ENCODE peak calls at places on chromosomes 13 and 19, in nine cellular contexts. L is left colon; I is LHCN-M2; Z is islet precursor cell; G is K562; Y is brain microvascular endothelial cell; R is CD4-positive, alpha-beta T cell; W is endothelial cell; D is effector CD4-positive, alpha-beta T cell. Q is an unnamed sample.

GRCh38 chr13:53240316-53240715 is 211.7 kb downstream of the OLFM4 start:
- DNase-seq in L (no peak), I (no peak), Z (no peak), G (no peak), Y (no peak), R (no peak), W (no peak), D (no peak), Q (no peak)

GRCh38 chr19:16285769-16286564 is 38.7 kb upstream of the KLF2 start:
- DNase-seq in L (no peak), I (no peak), Z (no peak), G (peak), Y (no peak), R (no peak), W (no peak), D (no peak), Q (peak)

GRCh38 chr13:23748591-23748990 is 140.6 kb downstream of the MIPEP start:
- DNase-seq in L (no peak), I (no peak), Z (no peak), G (no peak), Y (no peak), R (no peak), W (no peak), D (no peak), Q (no peak)

GRCh38 chr13:109626386-109627171 is 159.8 kb downstream of the IRS2 start:
- DNase-seq in L (no peak), I (peak), Z (no peak), G (no peak), Y (no peak), R (no peak), W (no peak), D (no peak), Q (no peak)

GRCh38 chr19:42248270-42249148 is 6.1 kb upstream of the GSK3A start:
- DNase-seq in L (no peak), I (no peak), Z (no peak), G (no peak), Y (no peak), R (no peak), W (no peak), D (no peak), Q (no peak)

GRCh38 chr19:42423462-42424344 is 3.5 kb downstream of the LIPE start:
- DNase-seq in L (peak), I (peak), Z (peak), G (no peak), Y (peak), R (peak), W (peak), D (peak), Q (peak)

GRCh38 chr19:40055832-40056504 is at the start of gene ZNF780B:
- DNase-seq in L (peak), I (peak), Z (peak), G (peak), Y (peak), R (peak), W (peak), D (peak), Q (peak)

GRCh38 chr19:13024126-13024957 is 29.1 kb downstream of the NFIX start:
- DNase-seq in L (peak), I (no peak), Z (no peak), G (no peak), Y (no peak), R (no peak), W (no peak), D (no peak), Q (peak)

GRCh38 chr13:50412046-50412617 is 396.9 kb downstream of the KCNRG start:
- DNase-seq in L (no peak), I (no peak), Z (no peak), G (no peak), Y (no peak), R (no peak), W (no peak), D (no peak), Q (no peak)

GRCh38 chr13:79779761-79780160 is 298.8 kb downstream of the NDFIP2 start:
- DNase-seq in L (peak), I (peak), Z (peak), G (no peak), Y (no peak), R (no peak), W (no peak), D (no peak), Q (peak)

GRCh38 chr19:883661-884211 is 9.3 kb downstream of the MED16 start:
- DNase-seq in L (no peak), I (no peak), Z (peak), G (no peak), Y (no peak), R (no peak), W (no peak), D (no peak), Q (peak)

GRCh38 chr19:55479451-55480230 is 3.2 kb downstream of the ZNF628 start:
- DNase-seq in L (no peak), I (no peak), Z (no peak), G (no peak), Y (no peak), R (no peak), W (no peak), D (no peak), Q (no peak)